ENCODE peak calls at places on chromosome 16, in four cellular contexts. X is tibial artery, E is cardiac muscle cell, P is lower leg skin. Y is an unnamed sample.

GRCh38 chr16:64589836-64590235 is 532.0 kb downstream of the CDH11 start:
- DNase-seq in X (no peak), E (peak), P (no peak), Y (no peak)

GRCh38 chr16:78676351-78676750 is 576.9 kb downstream of the WWOX start:
- DNase-seq in X (no peak), E (no peak), P (no peak), Y (no peak)

GRCh38 chr16:19933740-19934139 is 49.1 kb upstream of the GPRC5B start:
- DNase-seq in X (no peak), E (no peak), P (no peak), Y (no peak)

GRCh38 chr16:50533317-50533716 is 14.9 kb upstream of the NKD1 start:
- DNase-seq in X (no peak), E (no peak), P (peak), Y (no peak)

GRCh38 chr16:81405702-81406113 is 38.9 kb upstream of the CMIP start:
- DNase-seq in X (peak), E (peak), P (no peak), Y (no peak)

GRCh38 chr16:52976539-52977167 is 76.0 kb downstream of the CHD9NB start:
- DNase-seq in X (no peak), E (peak), P (no peak), Y (no peak)

GRCh38 chr16:50809561-50809960 is 67.7 kb downstream of the CYLD start:
- DNase-seq in X (no peak), E (no peak), P (no peak), Y (no peak)

GRCh38 chr16:69084301-69084700 is 21.2 kb upstream of the HAS3 start:
- DNase-seq in X (no peak), E (peak), P (no peak), Y (no peak)

GRCh38 chr16:87702325-87702811 is 63.4 kb downstream of the KLHDC4 start:
- DNase-seq in X (no peak), E (peak), P (no peak), Y (peak)

GRCh38 chr16:79484237-79484636 is 116.3 kb downstream of the MAF start:
- DNase-seq in X (no peak), E (no peak), P (no peak), Y (no peak)

GRCh38 chr16:87389245-87389644 is 2.9 kb upstream of the MAP1LC3B start:
- DNase-seq in X (no peak), E (no peak), P (no peak), Y (no peak)

DNA sequence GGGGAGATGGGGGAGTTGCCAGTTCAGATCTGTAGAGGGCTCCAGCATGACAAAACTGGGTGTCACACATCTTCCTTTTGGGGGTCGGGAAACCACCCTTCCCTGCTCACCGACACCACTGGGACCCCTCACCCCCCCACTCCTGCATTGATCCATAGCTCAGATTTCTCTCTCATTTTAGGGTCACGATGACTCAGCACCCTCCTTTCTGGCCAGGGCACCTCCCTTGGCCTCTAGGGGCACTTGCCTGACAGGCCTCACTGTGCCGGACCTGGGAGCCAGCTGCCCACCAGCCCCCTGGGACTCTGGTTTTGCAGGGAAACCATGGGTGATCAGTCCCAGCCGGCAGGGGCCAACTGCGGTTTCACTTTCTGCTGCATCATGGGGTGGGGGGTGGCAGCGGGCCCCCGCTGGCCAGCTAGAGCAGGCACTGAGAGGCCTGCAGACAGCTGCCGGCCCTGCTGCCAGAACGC is 239.4 kb downstream of the MRTFB start:
- DNase-seq in X (no peak), E (peak), P (no peak), Y (peak)
- H3K4me3 ChIP-seq in X (peak), E (no peak), P (no peak), Y (no peak)

GRCh38 chr16:82630219-82630618 is 3.5 kb downstream of the CDH13 start:
- DNase-seq in X (no peak), E (no peak), P (no peak), Y (no peak)
- H3K4me3 ChIP-seq in X (no peak), E (no peak), P (no peak), Y (peak)

GRCh38 chr16:30113711-30114333 is 485 bp upstream of the GDPD3 start:
- DNase-seq in X (no peak), E (no peak), P (no peak), Y (no peak)

GRCh38 chr16:30116291-30117207 is 3.2 kb upstream of the GDPD3 start:
- DNase-seq in X (no peak), E (no peak), P (no peak), Y (no peak)

GRCh38 chr16:30114411-30114810 is 1.1 kb upstream of the GDPD3 start:
- DNase-seq in X (no peak), E (no peak), P (no peak), Y (no peak)

GRCh38 chr16:30113031-30113710 is at the start of gene GDPD3:
- DNase-seq in X (no peak), E (no peak), P (no peak), Y (peak)

GRCh38 chr16:30115238-30115637 is 1.9 kb upstream of the GDPD3 start:
- DNase-seq in X (no peak), E (no peak), P (no peak), Y (no peak)
- H3K4me3 ChIP-seq in X (no peak), E (no peak), P (no peak), Y (no peak)

GRCh38 chr16:707062-707538 is 1.5 kb upstream of the FBXL16 start:
- DNase-seq in X (no peak), E (no peak), P (no peak), Y (no peak)
- H3K4me3 ChIP-seq in X (no peak), E (no peak), P (no peak), Y (no peak)

GRCh38 chr16:89200124-89200849 is at the start of gene SLC22A31:
- DNase-seq in X (no peak), E (no peak), P (no peak), Y (peak)
- H3K4me3 ChIP-seq in X (peak), E (peak), P (no peak), Y (no peak)

DNA sequence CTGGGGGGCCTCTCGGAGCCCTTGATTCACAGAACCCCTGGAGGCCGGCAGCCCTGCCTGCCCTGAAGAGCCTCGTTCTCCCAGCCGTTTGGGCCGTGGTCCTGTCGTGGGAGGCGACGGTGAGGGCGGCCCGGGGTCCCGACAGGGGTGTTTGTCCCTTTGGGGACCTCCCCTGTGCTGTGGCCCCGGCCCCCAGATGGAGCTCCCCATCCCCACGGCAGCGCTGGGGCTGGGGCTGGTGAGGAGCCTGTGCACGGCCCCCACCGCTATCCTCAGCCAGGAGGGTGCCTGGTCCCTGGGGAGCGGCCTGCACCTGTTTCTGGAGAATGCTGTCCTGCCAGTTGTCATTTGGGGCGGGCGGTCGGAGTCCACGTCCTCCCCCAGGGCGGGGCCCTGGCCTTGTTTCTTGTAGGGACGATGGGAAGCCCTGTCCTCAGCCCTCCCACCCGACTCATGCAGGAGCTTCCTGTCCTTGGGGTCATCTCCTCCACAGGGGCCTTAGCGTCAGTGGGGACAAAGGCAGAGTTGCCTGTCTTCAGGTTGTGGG is 6.7 kb downstream of the CAPN15 start:
- DNase-seq in X (no peak), E (no peak), P (no peak), Y (peak)
- H3K4me3 ChIP-seq in X (no peak), E (no peak), P (no peak), Y (no peak)

DNA sequence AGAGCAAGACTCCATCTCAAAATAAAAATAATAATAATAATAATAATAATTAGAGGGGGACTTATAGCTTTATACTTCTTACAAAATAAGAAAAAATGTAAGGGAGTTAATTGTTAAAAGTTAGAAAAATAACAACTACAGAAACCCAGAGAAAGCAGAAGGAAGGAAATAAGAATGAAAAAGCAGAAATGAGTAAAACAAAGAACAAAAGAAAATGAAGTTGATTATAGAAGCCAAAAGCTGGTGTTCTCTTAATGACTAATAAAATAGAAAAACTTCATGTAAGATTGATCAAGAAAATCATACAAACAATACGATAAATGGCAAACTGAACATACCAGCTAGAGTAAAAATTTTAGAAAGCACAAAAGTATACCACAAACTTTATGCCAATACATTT is 6.8 kb upstream of the NSMCE1 start:
- DNase-seq in X (no peak), E (no peak), P (no peak), Y (no peak)
- H3K4me3 ChIP-seq in X (no peak), E (no peak), P (no peak), Y (no peak)

GRCh38 chr16:27223701-27224100 is 20.4 kb downstream of the KDM8 start:
- DNase-seq in X (no peak), E (no peak), P (no peak), Y (no peak)

GRCh38 chr16:27224271-27224737 is 21.0 kb downstream of the KDM8 start:
- DNase-seq in X (no peak), E (no peak), P (no peak), Y (no peak)

GRCh38 chr16:27221576-27222498 is 18.5 kb downstream of the KDM8 start:
- DNase-seq in X (no peak), E (peak), P (no peak), Y (peak)

GRCh38 chr16:27223226-27223610 is 19.9 kb downstream of the KDM8 start:
- DNase-seq in X (no peak), E (no peak), P (no peak), Y (no peak)

DNA sequence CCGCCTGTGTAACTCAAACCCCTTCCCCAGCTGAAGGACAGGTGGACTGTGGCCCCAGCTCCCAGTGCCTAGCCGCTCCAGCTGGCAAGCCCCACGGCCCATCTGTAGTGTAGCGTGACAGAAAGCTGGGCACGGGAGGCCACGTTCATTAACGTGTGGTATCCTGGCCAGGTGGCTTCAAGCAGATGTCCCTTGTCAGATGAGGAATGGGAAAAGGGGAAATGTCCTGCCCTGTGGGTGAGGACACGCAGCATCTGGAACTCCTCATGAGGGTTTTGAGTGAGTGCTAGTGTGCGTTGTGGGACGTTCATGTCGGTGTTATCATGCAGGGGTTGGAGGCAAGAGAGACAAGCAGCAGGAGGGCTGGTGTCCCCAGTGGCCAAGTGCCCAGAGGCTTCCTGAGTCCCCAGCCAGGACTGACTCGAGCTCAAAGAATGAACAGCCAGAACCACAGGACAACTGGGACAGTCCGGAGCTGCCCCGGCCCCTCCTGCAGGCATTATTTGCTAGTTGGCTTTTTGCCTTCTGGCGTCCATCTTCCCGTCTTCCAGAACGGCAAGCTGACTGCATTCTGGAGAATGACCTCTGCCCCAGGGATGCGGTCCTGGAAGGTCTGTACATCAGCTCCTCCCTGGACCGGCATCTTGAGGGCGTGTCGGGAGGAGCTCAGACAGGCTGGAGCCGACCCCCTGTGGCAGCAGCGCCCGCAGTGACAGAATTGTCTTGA is 19.3 kb downstream of the KDM8 start:
- DNase-seq in X (no peak), E (peak), P (no peak), Y (peak)
- H3K4me3 ChIP-seq in X (no peak), E (no peak), P (no peak), Y (peak)

GRCh38 chr16:8716592-8716991 is 42.2 kb downstream of the ABAT start:
- DNase-seq in X (no peak), E (no peak), P (no peak), Y (peak)

GRCh38 chr16:8712589-8713361 is 38.4 kb downstream of the ABAT start:
- DNase-seq in X (no peak), E (no peak), P (no peak), Y (peak)

GRCh38 chr16:8713635-8714097 is 39.2 kb downstream of the ABAT start:
- DNase-seq in X (no peak), E (no peak), P (no peak), Y (peak)

GRCh38 chr16:8716052-8716451 is 41.6 kb downstream of the ABAT start:
- DNase-seq in X (no peak), E (no peak), P (no peak), Y (no peak)

GRCh38 chr16:8714143-8714542 is 39.7 kb downstream of the ABAT start:
- DNase-seq in X (no peak), E (no peak), P (no peak), Y (peak)
- H3K4me3 ChIP-seq in X (no peak), E (no peak), P (no peak), Y (peak)

Y was measured in SJCRH30.